ENCODE peak calls at places on chromosomes 16 and 17, in five cellular contexts. One of them, this sample, is unnamed.

GRCh38 chr17:66747561-66748275 is 87.2 kb upstream of the CACNG5 start:
- DNase-seq in mesenteric fat pad: peak
- DNase-seq in choroid plexus epithelial cell: peak
- DNase-seq in activated effector memory CD4-positive, alpha-beta T cell treated with Interleukin-2 at 50 U/mL for 16 hours: no peak
- DNase-seq in pancreas: no peak
- DNase-seq in this sample: no peak

GRCh38 chr16:14486520-14487303 is 143.3 kb downstream of the PARN start:
- DNase-seq in mesenteric fat pad: no peak
- DNase-seq in choroid plexus epithelial cell: peak
- DNase-seq in activated effector memory CD4-positive, alpha-beta T cell treated with Interleukin-2 at 50 U/mL for 16 hours: no peak
- DNase-seq in pancreas: peak
- DNase-seq in this sample: no peak

GRCh38 chr16:17519041-17519440 is 48.3 kb upstream of the XYLT1 start:
- DNase-seq in mesenteric fat pad: no peak
- DNase-seq in choroid plexus epithelial cell: no peak
- DNase-seq in activated effector memory CD4-positive, alpha-beta T cell treated with Interleukin-2 at 50 U/mL for 16 hours: no peak
- DNase-seq in pancreas: no peak
- DNase-seq in this sample: no peak

GRCh38 chr16:66154801-66155200 is 211.7 kb upstream of the CDH5 start:
- DNase-seq in mesenteric fat pad: no peak
- DNase-seq in choroid plexus epithelial cell: no peak
- DNase-seq in activated effector memory CD4-positive, alpha-beta T cell treated with Interleukin-2 at 50 U/mL for 16 hours: no peak
- DNase-seq in pancreas: no peak
- DNase-seq in this sample: no peak

GRCh38 chr16:51839697-51840462 is 688.8 kb upstream of the SALL1 start:
- DNase-seq in mesenteric fat pad: no peak
- DNase-seq in choroid plexus epithelial cell: no peak
- DNase-seq in activated effector memory CD4-positive, alpha-beta T cell treated with Interleukin-2 at 50 U/mL for 16 hours: no peak
- DNase-seq in pancreas: no peak
- DNase-seq in this sample: no peak

GRCh38 chr16:48576927-48577326 is 33.1 kb downstream of the N4BP1 start:
- DNase-seq in mesenteric fat pad: no peak
- DNase-seq in choroid plexus epithelial cell: no peak
- DNase-seq in activated effector memory CD4-positive, alpha-beta T cell treated with Interleukin-2 at 50 U/mL for 16 hours: no peak
- DNase-seq in pancreas: no peak
- DNase-seq in this sample: no peak

GRCh38 chr16:70395345-70395901 is 43.5 kb downstream of the ST3GAL2 start:
- DNase-seq in mesenteric fat pad: no peak
- DNase-seq in choroid plexus epithelial cell: peak
- DNase-seq in activated effector memory CD4-positive, alpha-beta T cell treated with Interleukin-2 at 50 U/mL for 16 hours: peak
- DNase-seq in pancreas: peak
- DNase-seq in this sample: peak

GRCh38 chr17:6639651-6640535 is 618 bp downstream of the KIAA0753 start:
- DNase-seq in mesenteric fat pad: no peak
- DNase-seq in choroid plexus epithelial cell: peak
- DNase-seq in activated effector memory CD4-positive, alpha-beta T cell treated with Interleukin-2 at 50 U/mL for 16 hours: peak
- DNase-seq in pancreas: peak
- DNase-seq in this sample: no peak

GRCh38 chr16:8374032-8374431 is 216.3 kb downstream of the TMEM114 start:
- DNase-seq in mesenteric fat pad: no peak
- DNase-seq in choroid plexus epithelial cell: no peak
- DNase-seq in activated effector memory CD4-positive, alpha-beta T cell treated with Interleukin-2 at 50 U/mL for 16 hours: no peak
- DNase-seq in pancreas: no peak
- DNase-seq in this sample: no peak

GRCh38 chr16:88688013-88688778 is 1.9 kb upstream of the SNAI3 start:
- DNase-seq in mesenteric fat pad: no peak
- DNase-seq in choroid plexus epithelial cell: no peak
- DNase-seq in activated effector memory CD4-positive, alpha-beta T cell treated with Interleukin-2 at 50 U/mL for 16 hours: no peak
- DNase-seq in pancreas: peak
- DNase-seq in this sample: no peak

GRCh38 chr17:27747462-27748359 is 52.6 kb downstream of the NOS2 start:
- DNase-seq in mesenteric fat pad: peak
- DNase-seq in choroid plexus epithelial cell: peak
- DNase-seq in activated effector memory CD4-positive, alpha-beta T cell treated with Interleukin-2 at 50 U/mL for 16 hours: no peak
- DNase-seq in pancreas: no peak
- DNase-seq in this sample: no peak

GRCh38 chr16:23403547-23403946 is 49.4 kb downstream of the COG7 start:
- DNase-seq in mesenteric fat pad: no peak
- DNase-seq in choroid plexus epithelial cell: peak
- DNase-seq in activated effector memory CD4-positive, alpha-beta T cell treated with Interleukin-2 at 50 U/mL for 16 hours: no peak
- DNase-seq in pancreas: no peak
- DNase-seq in this sample: no peak

GRCh38 chr17:36475346-36475970 is 11.0 kb upstream of the ZNHIT3 start:
- DNase-seq in mesenteric fat pad: peak
- DNase-seq in choroid plexus epithelial cell: no peak
- DNase-seq in activated effector memory CD4-positive, alpha-beta T cell treated with Interleukin-2 at 50 U/mL for 16 hours: no peak
- DNase-seq in pancreas: no peak
- DNase-seq in this sample: no peak

GRCh38 chr17:75130632-75131277 is 787 bp downstream of the NT5C start:
- DNase-seq in mesenteric fat pad: no peak
- DNase-seq in choroid plexus epithelial cell: peak
- DNase-seq in activated effector memory CD4-positive, alpha-beta T cell treated with Interleukin-2 at 50 U/mL for 16 hours: peak
- DNase-seq in pancreas: peak
- DNase-seq in this sample: peak

GRCh38 chr16:50367777-50368409 is 895 bp downstream of the BRD7 start:
- DNase-seq in mesenteric fat pad: no peak
- DNase-seq in choroid plexus epithelial cell: no peak
- DNase-seq in activated effector memory CD4-positive, alpha-beta T cell treated with Interleukin-2 at 50 U/mL for 16 hours: no peak
- DNase-seq in pancreas: no peak
- DNase-seq in this sample: no peak

GRCh38 chr17:15955793-15956541 is 11.0 kb downstream of the ADORA2B start:
- DNase-seq in mesenteric fat pad: no peak
- DNase-seq in choroid plexus epithelial cell: no peak
- DNase-seq in activated effector memory CD4-positive, alpha-beta T cell treated with Interleukin-2 at 50 U/mL for 16 hours: no peak
- DNase-seq in pancreas: no peak
- DNase-seq in this sample: no peak

GRCh38 chr16:86245351-86245750 is 265.0 kb upstream of the FOXF1 start:
- DNase-seq in mesenteric fat pad: no peak
- DNase-seq in choroid plexus epithelial cell: no peak
- DNase-seq in activated effector memory CD4-positive, alpha-beta T cell treated with Interleukin-2 at 50 U/mL for 16 hours: no peak
- DNase-seq in pancreas: no peak
- DNase-seq in this sample: no peak